ENCODE peak calls at places on chromosomes 16 and 17, in four cellular contexts. One of them, this sample, is unnamed.

GRCh38 chr17:41957058-41957868 is 9.3 kb upstream of the CNP start:
- DNase-seq in activated CD4-positive, alpha-beta T cell treated with anti-CD3 and anti-CD28 coated beads for 1 hour: no peak
- DNase-seq in naive B cell: no peak
- DNase-seq in HCT116: no peak
- DNase-seq in this sample: no peak

GRCh38 chr16:71360378-71360777 is 1.9 kb downstream of the CALB2 start:
- DNase-seq in activated CD4-positive, alpha-beta T cell treated with anti-CD3 and anti-CD28 coated beads for 1 hour: no peak
- DNase-seq in naive B cell: no peak
- DNase-seq in HCT116: peak; percentile 77
- DNase-seq in this sample: peak; percentile 90

GRCh38 chr16:69839240-69839688 is 77.1 kb downstream of the WWP2 start:
- DNase-seq in naive B cell: no peak
- DNase-seq in activated CD4-positive, alpha-beta T cell treated with anti-CD3 and anti-CD28 coated beads for 1 hour: no peak
- DNase-seq in HCT116: no peak
- DNase-seq in this sample: no peak

GRCh38 chr17:28792877-28793666 is 49.3 kb downstream of the TRAF4 start:
- DNase-seq in naive B cell: no peak
- DNase-seq in activated CD4-positive, alpha-beta T cell treated with anti-CD3 and anti-CD28 coated beads for 1 hour: no peak
- DNase-seq in HCT116: no peak
- DNase-seq in this sample: no peak

GRCh38 chr17:79647456-79647915 is 36.6 kb upstream of the RBFOX3 start:
- DNase-seq in activated CD4-positive, alpha-beta T cell treated with anti-CD3 and anti-CD28 coated beads for 1 hour: no peak
- DNase-seq in naive B cell: no peak
- DNase-seq in HCT116: no peak
- DNase-seq in this sample: no peak

GRCh38 chr17:46917516-46917915 is 5.4 kb upstream of the GOSR2 start:
- DNase-seq in naive B cell: no peak
- DNase-seq in HCT116: no peak
- DNase-seq in activated CD4-positive, alpha-beta T cell treated with anti-CD3 and anti-CD28 coated beads for 1 hour: no peak
- DNase-seq in this sample: no peak

GRCh38 chr16:82263456-82264159 is 93.6 kb upstream of the MPHOSPH6 start:
- DNase-seq in activated CD4-positive, alpha-beta T cell treated with anti-CD3 and anti-CD28 coated beads for 1 hour: peak; percentile 22
- DNase-seq in HCT116: peak; percentile 53
- DNase-seq in naive B cell: peak; percentile 32
- DNase-seq in this sample: peak; percentile 71

GRCh38 chr17:48054238-48055185 is 6.4 kb downstream of the NFE2L1 start:
- DNase-seq in naive B cell: no peak
- DNase-seq in HCT116: no peak
- DNase-seq in activated CD4-positive, alpha-beta T cell treated with anti-CD3 and anti-CD28 coated beads for 1 hour: no peak
- DNase-seq in this sample: peak; percentile 51

GRCh38 chr16:64459821-64460220 is 662.0 kb downstream of the CDH11 start:
- DNase-seq in activated CD4-positive, alpha-beta T cell treated with anti-CD3 and anti-CD28 coated beads for 1 hour: no peak
- DNase-seq in naive B cell: no peak
- DNase-seq in HCT116: no peak
- DNase-seq in this sample: no peak

GRCh38 chr17:78381601-78382168 is 3.2 kb downstream of the PGS1 start:
- DNase-seq in activated CD4-positive, alpha-beta T cell treated with anti-CD3 and anti-CD28 coated beads for 1 hour: no peak
- DNase-seq in HCT116: no peak
- DNase-seq in naive B cell: no peak
- DNase-seq in this sample: no peak

GRCh38 chr17:73325527-73325842 is 13.7 kb upstream of the CDC42EP4 start:
- DNase-seq in naive B cell: no peak
- DNase-seq in activated CD4-positive, alpha-beta T cell treated with anti-CD3 and anti-CD28 coated beads for 1 hour: no peak
- DNase-seq in HCT116: no peak
- DNase-seq in this sample: peak; percentile 57

GRCh38 chr16:17380613-17381012 is 90.1 kb downstream of the XYLT1 start:
- DNase-seq in naive B cell: no peak
- DNase-seq in HCT116: no peak
- DNase-seq in activated CD4-positive, alpha-beta T cell treated with anti-CD3 and anti-CD28 coated beads for 1 hour: no peak
- DNase-seq in this sample: no peak

GRCh38 chr16:85002643-85003042 is 8.7 kb downstream of the ZDHHC7 start:
- DNase-seq in naive B cell: no peak
- DNase-seq in HCT116: no peak
- DNase-seq in activated CD4-positive, alpha-beta T cell treated with anti-CD3 and anti-CD28 coated beads for 1 hour: no peak
- DNase-seq in this sample: no peak

GRCh38 chr16:80198995-80199299 is 341.8 kb upstream of the DYNLRB2 start:
- DNase-seq in activated CD4-positive, alpha-beta T cell treated with anti-CD3 and anti-CD28 coated beads for 1 hour: no peak
- DNase-seq in HCT116: no peak
- DNase-seq in naive B cell: no peak
- DNase-seq in this sample: no peak

GRCh38 chr16:82506734-82507133 is 120.0 kb upstream of the CDH13 start:
- DNase-seq in naive B cell: no peak
- DNase-seq in activated CD4-positive, alpha-beta T cell treated with anti-CD3 and anti-CD28 coated beads for 1 hour: no peak
- DNase-seq in HCT116: no peak
- DNase-seq in this sample: no peak

GRCh38 chr17:13160281-13160680 is 142.5 kb upstream of the ELAC2 start:
- DNase-seq in activated CD4-positive, alpha-beta T cell treated with anti-CD3 and anti-CD28 coated beads for 1 hour: no peak
- DNase-seq in HCT116: no peak
- DNase-seq in naive B cell: no peak
- DNase-seq in this sample: no peak

GRCh38 chr17:21286771-21287702 is 2.5 kb downstream of the MAP2K3 start:
- DNase-seq in naive B cell: no peak
- DNase-seq in activated CD4-positive, alpha-beta T cell treated with anti-CD3 and anti-CD28 coated beads for 1 hour: no peak
- DNase-seq in HCT116: peak; percentile 12
- DNase-seq in this sample: no peak

GRCh38 chr17:36124879-36125824 is 21.5 kb downstream of the CCL4 start:
- DNase-seq in HCT116: peak; percentile 33
- DNase-seq in activated CD4-positive, alpha-beta T cell treated with anti-CD3 and anti-CD28 coated beads for 1 hour: no peak
- DNase-seq in naive B cell: no peak
- DNase-seq in this sample: no peak

GRCh38 chr17:80861892-80862291 is 129.7 kb upstream of the CHMP6 start:
- DNase-seq in activated CD4-positive, alpha-beta T cell treated with anti-CD3 and anti-CD28 coated beads for 1 hour: peak; percentile 48
- DNase-seq in HCT116: no peak
- DNase-seq in naive B cell: no peak
- DNase-seq in this sample: no peak

GRCh38 chr16:4962716-4963115 is 4.6 kb downstream of the SEC14L5 start:
- DNase-seq in naive B cell: no peak
- DNase-seq in HCT116: no peak
- DNase-seq in activated CD4-positive, alpha-beta T cell treated with anti-CD3 and anti-CD28 coated beads for 1 hour: no peak
- DNase-seq in this sample: no peak

GRCh38 chr16:17372383-17372782 is 98.4 kb downstream of the XYLT1 start:
- DNase-seq in HCT116: no peak
- DNase-seq in activated CD4-positive, alpha-beta T cell treated with anti-CD3 and anti-CD28 coated beads for 1 hour: no peak
- DNase-seq in naive B cell: no peak
- DNase-seq in this sample: no peak

GRCh38 chr17:74633261-74633783 is 9.8 kb upstream of the CD300E start:
- DNase-seq in activated CD4-positive, alpha-beta T cell treated with anti-CD3 and anti-CD28 coated beads for 1 hour: no peak
- DNase-seq in HCT116: no peak
- DNase-seq in naive B cell: no peak
- DNase-seq in this sample: no peak

GRCh38 chr17:63950940-63951907 is 19.1 kb upstream of the CD79B start:
- DNase-seq in HCT116: peak; percentile 58
- DNase-seq in activated CD4-positive, alpha-beta T cell treated with anti-CD3 and anti-CD28 coated beads for 1 hour: no peak
- DNase-seq in naive B cell: peak; percentile 66
- DNase-seq in this sample: no peak

This sample was measured in AG08396.